ENCODE peak calls at places on chromosomes 5 and 9, in five cellular contexts. L, F, V, H and T are unnamed samples.

GRCh38 chr9:136947955-136948510 is 3.0 kb downstream of the C8G start:
- DNase-seq in L (no peak), F (no peak), V (peak), H (no peak), T (no peak)

GRCh38 chr5:140718266-140718592 is 18.0 kb downstream of the ZMAT2 start:
- DNase-seq in L (no peak), F (no peak), V (no peak), H (no peak), T (no peak)

GRCh38 chr9:69455311-69455710 is 130.3 kb downstream of the ENTREP1 start:
- DNase-seq in L (no peak), F (no peak), V (no peak), H (no peak), T (no peak)

GRCh38 chr5:53826503-53826902 is 266.1 kb downstream of the NDUFS4 start:
- DNase-seq in L (no peak), F (no peak), V (no peak), H (no peak), T (no peak)

GRCh38 chr5:181039961-181040915 is at the start of gene BTNL9:
- DNase-seq in L (no peak), F (no peak), V (no peak), H (no peak), T (no peak)

GRCh38 chr9:133458643-133459312 is 1.0 kb upstream of the CACFD1 start:
- DNase-seq in L (no peak), F (no peak), V (no peak), H (no peak), T (no peak)

GRCh38 chr9:93085676-93086075 is 10.3 kb upstream of the CARD19 start:
- DNase-seq in L (no peak), F (peak), V (no peak), H (no peak), T (no peak)

GRCh38 chr9:129401623-129402340 is 219.1 kb downstream of the C9orf50 start:
- DNase-seq in L (no peak), F (no peak), V (no peak), H (no peak), T (no peak)

GRCh38 chr9:127524373-127524772 is 73.1 kb downstream of the LRSAM1 start:
- DNase-seq in L (no peak), F (no peak), V (no peak), H (no peak), T (no peak)

GRCh38 chr9:119164716-119165115 is 204.5 kb downstream of the BRINP1 start:
- DNase-seq in L (peak), F (no peak), V (no peak), H (no peak), T (no peak)